ENCODE peak calls at places on chromosomes 16 and 17, in four cellular contexts. W, P, Y and Q are unnamed samples.

GRCh38 chr17:64230551-64231408 is 32.3 kb downstream of the TEX2 start:
- DNase-seq in Y (no peak), P (no peak), W (no peak), Q (no peak)

GRCh38 chr17:229945-230235 is 48.4 kb upstream of the DOC2B start:
- DNase-seq in Y (no peak), P (no peak), W (no peak), Q (no peak)

GRCh38 chr16:535446-536405 is 8.2 kb downstream of the CAPN15 start:
- DNase-seq in P (no peak), W (peak), Y (no peak), Q (no peak)

GRCh38 chr17:18362509-18363020 is 785 bp downstream of the SHMT1 start:
- DNase-seq in W (peak), P (peak), Y (peak), Q (peak)

GRCh38 chr16:14196011-14196410 is 124.9 kb downstream of the MRTFB start:
- DNase-seq in W (no peak), Y (no peak), P (no peak), Q (no peak)

GRCh38 chr17:62179525-62180161 is 114.6 kb upstream of the MED13 start:
- DNase-seq in W (peak), Y (no peak), P (no peak), Q (no peak)

GRCh38 chr16:10871157-10871991 is 5.6 kb upstream of the CIITA start:
- DNase-seq in Y (no peak), P (no peak), W (peak), Q (peak)

GRCh38 chr17:34990921-34991365 is 10.6 kb downstream of the LIG3 start:
- DNase-seq in W (peak), P (no peak), Y (no peak), Q (no peak)

GRCh38 chr16:56769674-56770073 is 39.7 kb downstream of the NUP93 start:
- DNase-seq in P (no peak), W (no peak), Y (no peak), Q (no peak)

GRCh38 chr16:65728172-65728571 is 606.3 kb upstream of the CDH11 start:
- DNase-seq in W (no peak), Y (no peak), P (no peak), Q (peak)

GRCh38 chr16:89759742-89760366 is 38.5 kb downstream of the ZNF276 start:
- DNase-seq in P (no peak), Y (no peak), W (peak), Q (no peak)

GRCh38 chr16:72859581-72859980 is 188.3 kb downstream of the ZFHX3 start:
- DNase-seq in W (no peak), Y (no peak), P (no peak), Q (no peak)

GRCh38 chr16:72858611-72859493 is 189.1 kb downstream of the ZFHX3 start:
- DNase-seq in W (no peak), Y (no peak), P (no peak), Q (no peak)

GRCh38 chr16:72856797-72857196 is 191.1 kb downstream of the ZFHX3 start:
- DNase-seq in W (no peak), P (no peak), Y (peak), Q (peak)

GRCh38 chr16:72860726-72861562 is 187.0 kb downstream of the ZFHX3 start:
- DNase-seq in P (no peak), W (no peak), Y (no peak), Q (no peak)

DNA sequence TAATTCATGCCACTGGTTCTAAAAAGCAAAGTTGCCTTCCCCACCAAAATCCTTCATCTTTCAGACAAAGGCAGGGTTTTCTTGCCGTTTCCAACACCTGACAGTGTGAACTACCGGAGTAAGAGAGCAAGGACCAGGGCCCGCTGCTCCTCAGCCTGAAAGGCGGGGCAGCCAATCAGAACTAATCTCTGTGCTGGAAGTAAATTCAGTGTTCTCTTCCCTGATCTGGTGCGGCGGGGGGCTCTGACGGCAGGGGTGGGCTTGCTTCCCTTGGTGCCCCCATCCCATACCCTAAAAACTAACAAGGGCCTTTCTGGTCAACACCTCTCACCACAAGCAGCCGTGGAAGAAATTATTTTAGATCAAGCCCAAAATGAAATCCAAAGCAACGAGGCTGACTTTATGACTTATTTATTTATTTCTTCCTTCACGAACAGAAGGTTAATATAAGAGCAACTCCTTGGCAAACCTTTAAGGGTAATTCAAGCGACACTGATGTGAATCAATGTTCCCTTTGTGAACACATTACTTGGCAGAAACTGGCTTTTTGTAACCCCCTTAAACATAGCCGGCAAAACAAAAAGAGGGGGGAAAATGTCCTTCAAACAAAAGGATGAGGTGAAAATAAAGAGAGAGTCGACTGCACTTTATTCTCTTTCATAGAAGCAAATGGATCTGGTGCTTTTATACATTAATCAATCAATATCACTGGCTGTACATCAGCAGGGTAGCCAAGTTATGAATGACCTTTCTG is 189.9 kb downstream of the ZFHX3 start:
- DNase-seq in W (no peak), Y (no peak), P (no peak), Q (no peak)
- H3K4me3 ChIP-seq in W (no peak), Y (no peak), P (no peak), Q (no peak)

DNA sequence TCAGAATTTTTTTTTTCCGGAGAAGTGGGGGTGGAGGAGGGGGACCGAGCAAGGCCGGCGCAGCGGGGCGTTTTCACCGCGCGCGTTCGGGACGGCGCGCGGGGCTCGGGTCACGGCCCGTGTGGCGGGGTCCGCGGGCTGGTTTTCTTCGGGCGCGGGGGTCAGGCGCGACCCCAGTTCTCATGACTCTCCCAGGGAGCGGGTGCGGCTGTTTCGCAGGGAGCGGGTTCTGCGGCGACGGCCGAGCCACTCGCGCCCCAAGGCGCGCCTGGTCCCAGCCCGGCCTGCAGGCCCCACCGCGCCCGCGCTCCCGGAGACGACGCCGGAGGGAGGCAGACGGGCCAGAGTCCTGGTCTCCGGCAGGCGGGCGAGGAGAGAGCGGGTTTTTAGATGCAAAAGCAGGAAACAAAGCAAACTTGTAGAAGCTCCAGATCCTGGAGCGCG is 1.0 kb downstream of the BAHCC1 start:
- DNase-seq in P (no peak), Y (no peak), W (no peak), Q (no peak)
- H3K4me3 ChIP-seq in P (peak), Y (peak), W (peak), Q (peak)

DNA sequence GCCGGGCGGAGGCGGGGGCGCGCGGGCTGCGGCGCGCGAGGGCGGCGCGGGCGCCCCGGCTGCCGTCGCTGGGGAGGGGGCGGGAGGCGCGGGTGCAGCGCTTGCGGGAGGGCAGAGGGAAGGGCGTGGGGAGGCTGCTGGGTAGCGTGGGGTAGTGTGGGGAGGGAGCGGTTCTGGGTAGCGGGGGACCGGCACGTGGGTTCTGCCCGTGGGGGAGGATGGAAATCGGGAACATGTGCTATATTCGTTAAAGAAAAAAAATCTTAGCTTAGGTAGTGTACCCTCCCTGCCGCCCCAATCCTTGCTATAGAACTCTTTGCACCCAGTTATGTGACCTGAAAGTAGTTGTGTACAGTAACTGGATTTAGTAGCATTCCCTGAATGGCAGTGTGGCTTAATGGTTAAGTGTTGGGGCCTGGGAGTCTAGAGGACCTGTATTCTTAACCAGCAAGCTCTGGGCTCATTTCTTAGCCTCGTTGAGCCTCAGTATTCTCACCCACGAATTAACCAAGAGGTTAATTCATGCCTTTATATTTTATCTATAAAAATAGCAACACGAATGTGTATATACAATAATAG is 644 bp downstream of the RABEP1 start:
- DNase-seq in P (peak), W (peak), Y (peak), Q (peak)
- H3K4me3 ChIP-seq in P (peak), W (peak), Y (peak), Q (peak)

GRCh38 chr17:47957591-47958490 is at the start of gene PRR15L:
- DNase-seq in W (peak), Y (no peak), P (no peak), Q (no peak)
- H3K4me3 ChIP-seq in W (peak), Y (no peak), P (no peak), Q (no peak)

DNA sequence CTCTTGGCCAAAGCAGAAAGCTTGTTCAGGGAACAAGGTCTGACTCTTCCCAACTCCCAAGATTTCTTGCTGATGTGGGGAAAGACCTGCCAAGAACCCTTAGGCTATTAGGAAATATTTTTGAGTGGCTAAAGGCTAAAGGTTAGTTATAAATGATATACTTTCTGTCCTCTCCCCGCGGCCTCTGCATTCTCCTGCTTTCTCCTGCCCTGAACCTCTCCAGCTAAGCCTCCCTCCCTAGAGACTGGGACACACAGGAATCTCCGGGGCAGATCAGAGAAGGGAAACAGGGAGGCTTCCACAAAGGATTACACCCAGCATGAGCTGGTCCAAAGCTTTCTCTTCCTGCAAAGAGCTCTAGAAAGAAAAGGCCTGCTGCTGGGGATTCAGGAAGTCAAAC is 2.3 kb downstream of the SLC43A2 start:
- DNase-seq in Y (peak), W (peak), P (no peak), Q (no peak)
- H3K4me3 ChIP-seq in Y (peak), W (peak), P (peak), Q (no peak)